ENCODE peak calls at places on chromosomes 12 and 14, in seven cellular contexts. One of them, this sample, is unnamed.

GRCh38 chr14:29584992-29585391 is 342.7 kb downstream of the PRKD1 start:
- DNase-seq in gastrocnemius medialis: no peak
- DNase-seq in caudate nucleus: no peak
- DNase-seq in mesendoderm: peak
- DNase-seq in stomach: no peak
- DNase-seq in IMR-90: peak
- DNase-seq in H9: peak
- DNase-seq in this sample: peak

GRCh38 chr12:30631710-30632109 is 64.0 kb downstream of the IPO8 start:
- DNase-seq in gastrocnemius medialis: no peak
- DNase-seq in caudate nucleus: no peak
- DNase-seq in mesendoderm: no peak
- DNase-seq in stomach: no peak
- DNase-seq in IMR-90: no peak
- DNase-seq in H9: no peak
- DNase-seq in this sample: no peak

GRCh38 chr12:26551385-26551784 is 281.6 kb downstream of the ITPR2 start:
- DNase-seq in gastrocnemius medialis: no peak
- DNase-seq in caudate nucleus: no peak
- DNase-seq in mesendoderm: no peak
- DNase-seq in stomach: no peak
- DNase-seq in IMR-90: no peak
- DNase-seq in H9: no peak
- DNase-seq in this sample: no peak

GRCh38 chr14:63897706-63898105 is 44.9 kb downstream of the SYNE2 start:
- DNase-seq in gastrocnemius medialis: no peak
- DNase-seq in caudate nucleus: no peak
- DNase-seq in mesendoderm: no peak
- DNase-seq in stomach: no peak
- DNase-seq in IMR-90: peak
- DNase-seq in H9: no peak
- DNase-seq in this sample: no peak

GRCh38 chr12:90090929-90091651 is 382.5 kb upstream of the ATP2B1 start:
- DNase-seq in gastrocnemius medialis: no peak
- DNase-seq in caudate nucleus: no peak
- DNase-seq in mesendoderm: peak
- DNase-seq in stomach: peak
- DNase-seq in IMR-90: peak
- DNase-seq in H9: no peak
- DNase-seq in this sample: no peak

GRCh38 chr12:69585189-69586062 is at the start of gene CCT2:
- DNase-seq in gastrocnemius medialis: peak
- DNase-seq in caudate nucleus: peak
- DNase-seq in mesendoderm: peak
- DNase-seq in stomach: peak
- DNase-seq in IMR-90: peak
- DNase-seq in H9: peak
- DNase-seq in this sample: peak

GRCh38 chr12:48678561-48679185 is 3.4 kb downstream of the KANSL2 start:
- DNase-seq in gastrocnemius medialis: no peak
- DNase-seq in caudate nucleus: no peak
- DNase-seq in mesendoderm: no peak
- DNase-seq in stomach: no peak
- DNase-seq in IMR-90: no peak
- DNase-seq in H9: no peak
- DNase-seq in this sample: no peak

GRCh38 chr14:105064721-105065143 is 498 bp downstream of the GPR132 start:
- DNase-seq in gastrocnemius medialis: no peak
- DNase-seq in caudate nucleus: no peak
- DNase-seq in mesendoderm: no peak
- DNase-seq in stomach: no peak
- DNase-seq in IMR-90: peak
- DNase-seq in H9: peak
- DNase-seq in this sample: no peak

GRCh38 chr14:85252011-85252410 is 277.9 kb upstream of the FLRT2 start:
- DNase-seq in gastrocnemius medialis: no peak
- DNase-seq in caudate nucleus: no peak
- DNase-seq in mesendoderm: no peak
- DNase-seq in stomach: no peak
- DNase-seq in IMR-90: peak
- DNase-seq in H9: no peak
- DNase-seq in this sample: no peak

GRCh38 chr12:26791328-26791791 is 41.6 kb downstream of the ITPR2 start:
- DNase-seq in gastrocnemius medialis: no peak
- DNase-seq in caudate nucleus: no peak
- DNase-seq in mesendoderm: no peak
- DNase-seq in stomach: no peak
- DNase-seq in IMR-90: peak
- DNase-seq in H9: no peak
- DNase-seq in this sample: no peak

GRCh38 chr12:120283318-120283717 is 8.4 kb downstream of the RNU4-2 start:
- DNase-seq in gastrocnemius medialis: no peak
- DNase-seq in caudate nucleus: no peak
- DNase-seq in mesendoderm: peak
- DNase-seq in stomach: no peak
- DNase-seq in IMR-90: no peak
- DNase-seq in H9: peak
- DNase-seq in this sample: no peak

GRCh38 chr14:32230181-32230580 is 27.1 kb upstream of the RNU6-8 start:
- DNase-seq in gastrocnemius medialis: no peak
- DNase-seq in caudate nucleus: no peak
- DNase-seq in mesendoderm: no peak
- DNase-seq in stomach: no peak
- DNase-seq in IMR-90: peak
- DNase-seq in H9: no peak
- DNase-seq in this sample: no peak

GRCh38 chr14:59754256-59754655 is 116.3 kb downstream of the RTN1 start:
- DNase-seq in gastrocnemius medialis: no peak
- DNase-seq in caudate nucleus: no peak
- DNase-seq in mesendoderm: peak
- DNase-seq in stomach: no peak
- DNase-seq in IMR-90: peak
- DNase-seq in H9: no peak
- DNase-seq in this sample: no peak

GRCh38 chr14:51865953-51866747 is 5.7 kb downstream of the GNG2 start:
- DNase-seq in gastrocnemius medialis: no peak
- DNase-seq in caudate nucleus: no peak
- DNase-seq in mesendoderm: peak
- DNase-seq in stomach: no peak
- DNase-seq in IMR-90: no peak
- DNase-seq in H9: no peak
- DNase-seq in this sample: no peak

GRCh38 chr12:110765144-110765543 is 22.5 kb upstream of the PPP1CC start:
- DNase-seq in gastrocnemius medialis: no peak
- DNase-seq in caudate nucleus: no peak
- DNase-seq in mesendoderm: no peak
- DNase-seq in stomach: no peak
- DNase-seq in IMR-90: no peak
- DNase-seq in H9: no peak
- DNase-seq in this sample: no peak

GRCh38 chr12:112183141-112183581 is 57.8 kb downstream of the TRAFD1 start:
- DNase-seq in gastrocnemius medialis: no peak
- DNase-seq in caudate nucleus: no peak
- DNase-seq in mesendoderm: no peak
- DNase-seq in stomach: no peak
- DNase-seq in IMR-90: peak
- DNase-seq in H9: no peak
- DNase-seq in this sample: no peak

GRCh38 chr14:57066887-57067513 is 201.7 kb downstream of the EXOC5 start:
- DNase-seq in gastrocnemius medialis: no peak
- DNase-seq in caudate nucleus: peak
- DNase-seq in mesendoderm: peak
- DNase-seq in stomach: peak
- DNase-seq in IMR-90: peak
- DNase-seq in H9: peak
- DNase-seq in this sample: peak

GRCh38 chr12:81070846-81071245 is 7.0 kb upstream of the ACSS3 start:
- DNase-seq in gastrocnemius medialis: no peak
- DNase-seq in caudate nucleus: no peak
- DNase-seq in mesendoderm: no peak
- DNase-seq in stomach: no peak
- DNase-seq in IMR-90: no peak
- DNase-seq in H9: no peak
- DNase-seq in this sample: no peak

GRCh38 chr14:59870277-59871165 is at the start of gene RTN1:
- DNase-seq in gastrocnemius medialis: peak
- DNase-seq in caudate nucleus: peak
- DNase-seq in mesendoderm: peak
- DNase-seq in stomach: peak
- DNase-seq in IMR-90: peak
- DNase-seq in H9: peak
- DNase-seq in this sample: peak

GRCh38 chr12:52909796-52910195 is 4.9 kb upstream of the KRT8 start:
- DNase-seq in gastrocnemius medialis: no peak
- DNase-seq in caudate nucleus: no peak
- DNase-seq in mesendoderm: no peak
- DNase-seq in stomach: no peak
- DNase-seq in IMR-90: no peak
- DNase-seq in H9: no peak
- DNase-seq in this sample: no peak

GRCh38 chr14:89248430-89249295 is 168.4 kb downstream of the FOXN3 start:
- DNase-seq in gastrocnemius medialis: no peak
- DNase-seq in caudate nucleus: no peak
- DNase-seq in mesendoderm: peak
- DNase-seq in stomach: no peak
- DNase-seq in IMR-90: no peak
- DNase-seq in H9: no peak
- DNase-seq in this sample: no peak

DNA sequence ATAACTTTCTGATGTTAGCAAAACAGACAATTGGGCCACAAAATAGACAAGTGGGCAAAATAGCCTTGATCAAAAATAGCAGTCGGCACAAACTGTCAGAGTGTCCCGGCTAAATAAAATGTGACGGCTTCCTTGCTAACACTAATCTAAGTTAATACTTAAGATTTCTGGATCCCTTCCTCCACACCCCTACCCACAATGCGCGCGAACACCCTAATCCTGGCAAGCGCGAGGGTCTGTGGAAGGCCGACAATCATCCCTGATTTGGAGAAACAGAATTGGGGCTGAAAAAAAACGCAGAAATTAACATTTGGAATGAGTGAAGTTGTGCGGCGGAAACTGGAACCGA is 489 bp downstream of the CEP290 start:
- DNase-seq in gastrocnemius medialis: no peak
- DNase-seq in caudate nucleus: no peak
- DNase-seq in mesendoderm: no peak
- DNase-seq in stomach: no peak
- DNase-seq in IMR-90: no peak
- DNase-seq in H9: no peak
- DNase-seq in this sample: no peak
- H3K27ac ChIP-seq in gastrocnemius medialis: peak
- H3K27ac ChIP-seq in caudate nucleus: peak
- H3K27ac ChIP-seq in mesendoderm: peak
- H3K27ac ChIP-seq in stomach: peak
- H3K27ac ChIP-seq in IMR-90: peak
- H3K27ac ChIP-seq in H9: no peak
- H3K27ac ChIP-seq in this sample: peak

DNA sequence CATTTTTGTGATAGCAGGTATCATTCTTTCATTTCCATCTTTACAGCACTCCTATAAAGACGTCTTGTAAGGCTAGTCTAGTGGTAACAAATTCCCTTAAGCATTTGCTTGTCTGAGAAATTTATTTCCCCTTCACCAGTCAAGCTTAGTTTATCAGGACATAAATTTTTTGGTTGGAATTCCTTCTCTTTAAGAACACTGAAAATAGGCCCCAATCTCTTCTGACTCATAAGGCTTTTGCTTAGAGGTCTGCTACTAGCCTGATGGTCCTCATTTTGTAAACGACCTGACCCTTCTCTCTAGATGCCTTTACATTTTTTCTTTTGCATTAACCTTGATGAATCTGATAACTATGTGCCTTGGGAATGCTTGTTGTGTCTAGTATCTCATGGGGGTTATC is 20.3 kb downstream of the OLR1 start:
- DNase-seq in gastrocnemius medialis: no peak
- DNase-seq in caudate nucleus: no peak
- DNase-seq in mesendoderm: no peak
- DNase-seq in stomach: no peak
- DNase-seq in IMR-90: no peak
- DNase-seq in H9: no peak
- DNase-seq in this sample: no peak
- H3K27ac ChIP-seq in gastrocnemius medialis: no peak
- H3K27ac ChIP-seq in caudate nucleus: no peak
- H3K27ac ChIP-seq in mesendoderm: no peak
- H3K27ac ChIP-seq in stomach: no peak
- H3K27ac ChIP-seq in IMR-90: no peak
- H3K27ac ChIP-seq in H9: no peak
- H3K27ac ChIP-seq in this sample: no peak

GRCh38 chr12:76922821-76923315 is 44.0 kb upstream of the CSRP2 start:
- DNase-seq in gastrocnemius medialis: no peak
- DNase-seq in caudate nucleus: no peak
- DNase-seq in mesendoderm: peak
- DNase-seq in stomach: no peak
- DNase-seq in IMR-90: peak
- DNase-seq in H9: no peak
- DNase-seq in this sample: no peak

GRCh38 chr12:76919388-76920181 is 40.8 kb upstream of the CSRP2 start:
- DNase-seq in gastrocnemius medialis: no peak
- DNase-seq in caudate nucleus: no peak
- DNase-seq in mesendoderm: no peak
- DNase-seq in stomach: no peak
- DNase-seq in IMR-90: no peak
- DNase-seq in H9: no peak
- DNase-seq in this sample: no peak

GRCh38 chr12:76921072-76921471 is 42.3 kb upstream of the CSRP2 start:
- DNase-seq in gastrocnemius medialis: no peak
- DNase-seq in caudate nucleus: no peak
- DNase-seq in mesendoderm: no peak
- DNase-seq in stomach: no peak
- DNase-seq in IMR-90: no peak
- DNase-seq in H9: no peak
- DNase-seq in this sample: no peak

GRCh38 chr12:76920182-76921014 is 41.6 kb upstream of the CSRP2 start:
- DNase-seq in gastrocnemius medialis: no peak
- DNase-seq in caudate nucleus: no peak
- DNase-seq in mesendoderm: no peak
- DNase-seq in stomach: no peak
- DNase-seq in IMR-90: no peak
- DNase-seq in H9: no peak
- DNase-seq in this sample: no peak

GRCh38 chr12:76921891-76922664 is 43.3 kb upstream of the CSRP2 start:
- DNase-seq in gastrocnemius medialis: no peak
- DNase-seq in caudate nucleus: no peak
- DNase-seq in mesendoderm: no peak
- DNase-seq in stomach: no peak
- DNase-seq in IMR-90: no peak
- DNase-seq in H9: no peak
- DNase-seq in this sample: no peak
- H3K27ac ChIP-seq in gastrocnemius medialis: peak
- H3K27ac ChIP-seq in caudate nucleus: no peak
- H3K27ac ChIP-seq in mesendoderm: no peak
- H3K27ac ChIP-seq in stomach: no peak
- H3K27ac ChIP-seq in IMR-90: no peak
- H3K27ac ChIP-seq in H9: no peak
- H3K27ac ChIP-seq in this sample: no peak

DNA sequence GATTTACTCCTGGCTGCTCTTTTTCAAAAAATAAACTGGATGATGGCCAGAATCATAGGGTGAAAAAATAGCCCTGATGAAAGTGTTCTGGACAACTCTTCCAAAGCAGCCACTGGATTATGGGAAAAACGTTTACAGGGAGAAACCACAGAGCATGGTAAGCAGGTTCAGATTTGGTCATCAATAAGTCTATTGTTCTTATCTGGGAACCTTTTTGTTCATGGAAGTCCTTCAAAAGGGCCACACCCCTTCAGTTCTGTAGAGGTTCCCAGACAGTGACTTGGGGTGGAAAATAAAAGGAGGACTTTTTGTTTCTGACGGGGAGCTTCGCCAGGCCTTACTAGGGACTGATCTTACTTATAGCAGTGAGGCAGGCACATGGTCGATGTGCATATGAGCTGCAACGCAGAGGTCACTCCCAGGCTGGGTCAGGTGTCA is 117.4 kb upstream of the SLC38A2 start:
- DNase-seq in gastrocnemius medialis: no peak
- DNase-seq in caudate nucleus: no peak
- DNase-seq in mesendoderm: no peak
- DNase-seq in stomach: no peak
- DNase-seq in IMR-90: no peak
- DNase-seq in H9: no peak
- DNase-seq in this sample: no peak
- H3K27ac ChIP-seq in gastrocnemius medialis: no peak
- H3K27ac ChIP-seq in caudate nucleus: no peak
- H3K27ac ChIP-seq in mesendoderm: no peak
- H3K27ac ChIP-seq in stomach: peak
- H3K27ac ChIP-seq in IMR-90: peak
- H3K27ac ChIP-seq in H9: no peak
- H3K27ac ChIP-seq in this sample: no peak